ENCODE peak calls at places on chromosomes 11 and 22, in nine cellular contexts. S is cardiac muscle cell, T is dorsolateral prefrontal cortex, N is PC-9, J is GM13977, D is HL-60, A is omental fat pad, I is esophagus squamous epithelium, K is fibroblast of lung. M is an unnamed sample.

GRCh38 chr11:216081-216974 is 8.8 kb downstream of the RIC8A start:
- DNase-seq in T (no peak), J (no peak), S (no peak), D (no peak), N (no peak), A (no peak), K (no peak), I (no peak), M (no peak)

GRCh38 chr11:22674470-22675426 is 8.3 kb downstream of the GAS2 start:
- DNase-seq in S (no peak), A (no peak), D (no peak), I (no peak), T (no peak), J (no peak), K (no peak), N (no peak), M (no peak)

GRCh38 chr22:22935546-22936157 is 48.0 kb downstream of the IGLL5 start:
- DNase-seq in D (no peak), N (no peak), T (no peak), J (peak; percentile 96), S (no peak), I (no peak), K (no peak), A (no peak), M (no peak)

GRCh38 chr11:68546555-68546954 is 86.0 kb downstream of the PPP6R3 start:
- DNase-seq in N (no peak), I (no peak), K (peak; percentile 45), A (no peak), D (peak; percentile 44), T (no peak), S (no peak), J (no peak), M (no peak)

GRCh38 chr11:45213717-45214116 is 67.3 kb downstream of the PRDM11 start:
- DNase-seq in J (no peak), K (no peak), A (no peak), S (no peak), T (no peak), I (no peak), N (no peak), D (no peak), M (no peak)

GRCh38 chr11:63937713-63938480 is 905 bp upstream of the NAA40 start:
- DNase-seq in J (peak; percentile 43), N (peak; percentile 72), T (no peak), A (no peak), I (no peak), D (peak; percentile 24), S (no peak), K (no peak), M (no peak)

GRCh38 chr22:40525250-40525884 is 111.2 kb downstream of the MRTFA start:
- DNase-seq in J (no peak), I (no peak), S (peak; percentile 39), T (peak; percentile 47), K (no peak), N (no peak), D (peak; percentile 62), A (peak; percentile 56), M (peak; percentile 73)

GRCh38 chr22:46501701-46502100 is 35.7 kb downstream of the CELSR1 start:
- DNase-seq in T (no peak), A (no peak), S (no peak), D (no peak), J (no peak), I (no peak), K (peak; percentile 87), N (peak; percentile 87), M (no peak)

GRCh38 chr11:97883086-97883485 is 1137.7 kb upstream of the CNTN5 start:
- DNase-seq in K (peak; percentile 5), S (no peak), N (no peak), I (no peak), T (no peak), D (no peak), A (no peak), J (no peak), M (no peak)

GRCh38 chr11:8604078-8604723 is 10.2 kb upstream of the STK33 start:
- DNase-seq in K (peak; percentile 100), T (no peak), S (peak; percentile 64), D (peak; percentile 51), A (no peak), J (peak; percentile 54), N (peak; percentile 92), I (no peak), M (no peak)

GRCh38 chr11:119206512-119207299 is 567 bp downstream of the CBL start:
- DNase-seq in S (peak; percentile 71), J (peak; percentile 79), T (no peak), N (peak; percentile 46), I (peak; percentile 25), D (peak; percentile 51), K (peak; percentile 24), A (peak; percentile 41), M (peak; percentile 45)

GRCh38 chr11:44731685-44732411 is 5.1 kb downstream of the TSPAN18 start:
- DNase-seq in T (no peak), N (no peak), D (no peak), S (no peak), A (no peak), J (no peak), I (no peak), K (no peak), M (no peak)

GRCh38 chr11:19502691-19503253 is 209.9 kb upstream of the NAV2 start:
- DNase-seq in T (no peak), A (no peak), J (no peak), N (no peak), S (no peak), I (no peak), K (no peak), D (no peak), M (no peak)
- TF ChIP-seq CTCF in T (no peak), A (no peak), J (no peak), N (no peak), S (no peak), I (no peak), K (no peak), D (no peak), M (no peak)

DNA sequence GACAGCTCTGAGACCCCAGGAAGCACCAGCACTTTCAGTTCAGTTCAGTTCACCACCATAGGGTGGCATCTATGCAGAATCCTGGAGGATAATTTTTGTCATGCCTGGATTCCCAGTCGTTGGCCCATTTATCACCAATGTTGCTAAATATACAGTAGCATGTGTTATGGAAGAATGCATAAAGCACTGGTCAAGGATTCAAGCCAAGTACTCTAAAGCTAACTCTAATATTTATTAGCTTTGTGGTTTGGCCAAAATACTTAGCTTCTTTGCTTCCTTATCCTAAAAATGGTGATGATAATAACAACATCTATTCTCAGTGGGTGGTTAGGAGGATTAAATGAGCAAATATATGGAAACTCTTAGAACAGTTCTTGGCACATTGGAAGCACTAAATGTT is 294.7 kb upstream of the ZC3H12C start:
- DNase-seq in S (no peak), T (no peak), K (peak; percentile 58), A (no peak), N (no peak), J (no peak), I (no peak), D (no peak), M (no peak)
- TF ChIP-seq CTCF in S (no peak), T (no peak), K (no peak), A (no peak), N (no peak), J (no peak), I (no peak), D (no peak), M (no peak)

GRCh38 chr22:44668190-44668885 is 33.7 kb upstream of the PRR5 start:
- DNase-seq in I (no peak), S (peak; percentile 68), K (no peak), D (no peak), T (no peak), N (no peak), A (no peak), J (peak; percentile 52), M (peak; percentile 54)
- TF ChIP-seq CTCF in I (no peak), S (no peak), K (no peak), D (no peak), T (no peak), N (no peak), A (no peak), J (no peak), M (no peak)

GRCh38 chr11:58637367-58637766 is 14.9 kb downstream of the CNTF start:
- DNase-seq in S (no peak), K (no peak), A (no peak), D (no peak), I (no peak), T (no peak), N (no peak), J (no peak), M (no peak)

GRCh38 chr11:58632510-58632909 is 10.0 kb downstream of the CNTF start:
- DNase-seq in T (no peak), N (no peak), S (no peak), J (no peak), I (no peak), D (no peak), K (no peak), A (no peak), M (no peak)

GRCh38 chr11:58639103-58639502 is 16.6 kb downstream of the CNTF start:
- DNase-seq in K (no peak), N (no peak), I (no peak), T (no peak), D (no peak), A (no peak), S (no peak), J (no peak), M (no peak)

GRCh38 chr11:58640386-58641023 is 18.0 kb downstream of the CNTF start:
- DNase-seq in T (no peak), I (no peak), A (no peak), N (no peak), K (no peak), D (peak; percentile 26), J (no peak), S (no peak), M (no peak)

GRCh38 chr11:58636587-58636986 is 14.1 kb downstream of the CNTF start:
- DNase-seq in T (no peak), N (no peak), A (no peak), J (no peak), S (no peak), K (no peak), D (no peak), I (no peak), M (no peak)
- TF ChIP-seq CTCF in T (no peak), N (no peak), A (no peak), J (no peak), S (no peak), K (no peak), D (no peak), I (no peak), M (no peak)

GRCh38 chr11:78662811-78663210 is 88.1 kb upstream of the NARS2 start:
- DNase-seq in A (no peak), K (no peak), T (no peak), N (no peak), J (no peak), I (no peak), S (no peak), D (no peak), M (no peak)
- TF ChIP-seq CTCF in A (no peak), K (no peak), T (no peak), N (no peak), J (no peak), I (no peak), S (no peak), D (no peak), M (no peak)

DNA sequence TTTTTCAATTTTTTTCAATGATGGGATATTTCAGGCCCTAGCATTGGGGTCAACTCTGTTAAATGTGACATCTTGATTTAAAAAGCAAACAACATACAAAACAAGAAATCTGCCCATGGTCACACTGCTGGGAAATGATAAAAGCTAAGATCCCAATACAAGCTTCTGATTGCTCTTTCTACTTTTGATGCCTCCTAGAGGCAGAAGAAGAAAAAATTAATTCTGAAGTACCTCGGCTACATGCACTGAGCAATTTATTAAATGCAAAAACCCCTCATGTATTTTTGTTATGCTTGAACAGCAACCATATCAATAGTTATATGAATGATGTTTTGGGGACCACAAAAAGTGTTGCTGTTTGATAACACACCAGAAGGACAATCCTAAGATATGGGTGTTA is 342.1 kb upstream of the NARS2 start:
- DNase-seq in D (no peak), J (no peak), S (no peak), A (no peak), I (no peak), T (no peak), N (no peak), K (no peak), M (no peak)
- TF ChIP-seq CTCF in D (no peak), J (no peak), S (peak; percentile 24), A (no peak), I (no peak), T (no peak), N (peak; percentile 17), K (peak; percentile 15), M (no peak)

M was measured in CD4-positive, alpha-beta T cell.